ENCODE peak calls at places on chromosomes 16 and 17, in seven cellular contexts. D is astrocyte of the cerebellum, H is testis, O is nephron progenitor cell, G is GM20000, L is fibroblast of lung, V is body of pancreas. C is an unnamed sample.

GRCh38 chr16:73730496-73731090 is 566.0 kb upstream of the PSMD7 start:
- DNase-seq in D (no peak), H (no peak), O (no peak), G (no peak), L (no peak), V (no peak), C (no peak)

GRCh38 chr16:49057391-49057790 is 224.2 kb downstream of the CBLN1 start:
- DNase-seq in D (no peak), H (no peak), O (no peak), G (no peak), L (no peak), V (no peak), C (no peak)

GRCh38 chr16:789451-789850 is 1.0 kb downstream of the CHTF18 start:
- DNase-seq in D (no peak), H (no peak), O (no peak), G (no peak), L (no peak), V (no peak), C (no peak)

GRCh38 chr16:65660390-65660789 is 538.5 kb upstream of the CDH11 start:
- DNase-seq in D (no peak), H (no peak), O (no peak), G (no peak), L (no peak), V (no peak), C (no peak)

GRCh38 chr17:43211123-43211479 is 574 bp upstream of the TMEM106A start:
- DNase-seq in D (no peak), H (no peak), O (no peak), G (no peak), L (no peak), V (no peak), C (no peak)

GRCh38 chr17:30519707-30520106 is 42.5 kb downstream of the GOSR1 start:
- DNase-seq in D (peak; percentile 88), H (no peak), O (no peak), G (no peak), L (peak; percentile 87), V (no peak), C (peak; percentile 80)

GRCh38 chr17:1970843-1971384 is 54.2 kb downstream of the RTN4RL1 start:
- DNase-seq in D (no peak), H (no peak), O (no peak), G (no peak), L (no peak), V (no peak), C (no peak)

GRCh38 chr16:30006659-30007377 is 4.0 kb downstream of the DOC2A start:
- DNase-seq in D (no peak), H (no peak), O (no peak), G (no peak), L (no peak), V (no peak), C (no peak)

GRCh38 chr17:1648582-1649115 is 1.0 kb downstream of the RILP start:
- DNase-seq in D (peak; percentile 86), H (peak; percentile 96), O (peak; percentile 97), G (peak; percentile 99), L (peak; percentile 95), V (peak; percentile 95), C (peak; percentile 84)

GRCh38 chr16:22217890-22218730 is 12.0 kb downstream of the EEF2K start:
- DNase-seq in D (no peak), H (peak; percentile 36), O (no peak), G (peak; percentile 87), L (no peak), V (peak; percentile 16), C (no peak)

DNA sequence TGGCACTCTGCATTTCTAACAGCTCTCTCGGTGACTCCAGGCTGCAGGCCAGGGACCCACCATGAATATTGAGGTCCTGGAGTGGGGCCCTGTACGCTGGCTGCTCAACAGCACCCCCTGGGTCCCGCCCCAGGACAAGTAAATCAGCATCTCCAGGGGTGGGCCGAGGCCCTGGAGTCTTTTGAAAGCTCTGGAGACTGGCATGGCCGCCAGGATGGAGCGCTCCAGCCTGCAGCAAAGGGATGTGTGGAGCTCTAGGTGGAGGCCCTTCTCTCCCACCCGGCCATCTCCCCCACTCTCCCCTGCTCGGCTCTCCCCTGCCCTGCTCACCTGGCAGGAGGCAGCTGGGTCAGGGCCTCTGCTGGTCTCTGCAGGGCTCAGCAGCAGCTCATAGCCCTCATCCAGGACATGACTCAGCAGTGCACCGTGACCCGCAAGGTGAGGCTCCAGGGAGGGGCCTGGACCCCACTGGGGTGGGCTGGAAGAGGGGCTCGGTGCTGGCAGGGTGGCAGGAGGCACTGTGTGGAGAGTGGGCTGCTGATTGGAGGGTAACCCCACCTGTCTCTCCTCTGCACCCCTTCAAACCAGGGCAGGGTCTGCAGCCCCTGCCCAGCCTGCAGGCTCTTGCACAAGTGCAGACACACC is 16.6 kb downstream of the SGSH start:
- DNase-seq in D (no peak), H (no peak), O (no peak), G (no peak), L (no peak), V (no peak), C (no peak)
- TF ChIP-seq CTCF in D (no peak), H (no peak), O (no peak), G (no peak), L (no peak), V (no peak), C (no peak)

GRCh38 chr17:39636927-39637736 is at the start of gene STARD3:
- DNase-seq in D (peak; percentile 47), H (peak; percentile 95), O (peak; percentile 95), G (peak; percentile 98), L (peak; percentile 89), V (peak; percentile 93), C (peak; percentile 75)
- TF ChIP-seq CTCF in D (no peak), H (no peak), O (no peak), G (peak; percentile 8), L (no peak), V (no peak), C (peak; percentile 2)

GRCh38 chr17:35981246-35981645 is at the start of gene CCL16:
- DNase-seq in D (no peak), H (no peak), O (no peak), G (no peak), L (no peak), V (no peak), C (no peak)

GRCh38 chr17:35978346-35978745 is 3.0 kb downstream of the CCL16 start:
- DNase-seq in D (no peak), H (no peak), O (no peak), G (no peak), L (no peak), V (no peak), C (no peak)

GRCh38 chr17:35982409-35983191 is 1.3 kb upstream of the CCL16 start:
- DNase-seq in D (no peak), H (no peak), O (no peak), G (no peak), L (no peak), V (no peak), C (no peak)

GRCh38 chr17:35984140-35984539 is 2.4 kb downstream of the CCL14 start:
- DNase-seq in D (no peak), H (no peak), O (no peak), G (no peak), L (no peak), V (no peak), C (no peak)

GRCh38 chr17:35981908-35982330 is 622 bp upstream of the CCL16 start:
- DNase-seq in D (no peak), H (no peak), O (no peak), G (no peak), L (no peak), V (no peak), C (no peak)
- TF ChIP-seq CTCF in D (no peak), H (no peak), O (no peak), G (peak; percentile 13), L (no peak), V (no peak), C (no peak)

DNA sequence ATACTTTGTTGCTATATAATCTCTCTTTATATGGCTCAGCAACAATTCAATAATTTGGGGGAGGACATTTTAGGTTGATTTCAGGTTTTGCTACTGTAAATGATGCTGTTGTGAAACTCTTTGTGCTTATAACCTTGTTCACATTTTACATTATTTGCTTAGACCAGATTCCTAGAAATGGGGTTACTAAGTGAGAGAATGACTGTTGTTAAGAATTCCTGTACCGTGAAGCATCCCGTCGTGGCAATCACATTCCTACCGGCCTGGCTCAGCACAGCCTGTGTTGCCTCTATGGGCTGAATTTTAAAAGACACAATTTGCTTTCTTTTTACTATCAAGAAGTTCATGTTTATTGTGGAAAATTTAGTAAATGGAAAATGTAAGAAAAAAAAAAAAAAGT is 31.4 kb downstream of the B9D1 start:
- DNase-seq in D (peak; percentile 72), H (no peak), O (no peak), G (no peak), L (peak; percentile 80), V (no peak), C (peak; percentile 84)
- TF ChIP-seq CTCF in D (peak; percentile 13), H (no peak), O (no peak), G (no peak), L (peak; percentile 12), V (no peak), C (peak; percentile 30)

GRCh38 chr17:57605734-57606105 is 139.4 kb downstream of the CCDC182 start:
- DNase-seq in D (no peak), H (no peak), O (no peak), G (no peak), L (no peak), V (no peak), C (no peak)
- TF ChIP-seq CTCF in D (no peak), H (no peak), O (no peak), G (no peak), L (no peak), V (no peak), C (no peak)

DNA sequence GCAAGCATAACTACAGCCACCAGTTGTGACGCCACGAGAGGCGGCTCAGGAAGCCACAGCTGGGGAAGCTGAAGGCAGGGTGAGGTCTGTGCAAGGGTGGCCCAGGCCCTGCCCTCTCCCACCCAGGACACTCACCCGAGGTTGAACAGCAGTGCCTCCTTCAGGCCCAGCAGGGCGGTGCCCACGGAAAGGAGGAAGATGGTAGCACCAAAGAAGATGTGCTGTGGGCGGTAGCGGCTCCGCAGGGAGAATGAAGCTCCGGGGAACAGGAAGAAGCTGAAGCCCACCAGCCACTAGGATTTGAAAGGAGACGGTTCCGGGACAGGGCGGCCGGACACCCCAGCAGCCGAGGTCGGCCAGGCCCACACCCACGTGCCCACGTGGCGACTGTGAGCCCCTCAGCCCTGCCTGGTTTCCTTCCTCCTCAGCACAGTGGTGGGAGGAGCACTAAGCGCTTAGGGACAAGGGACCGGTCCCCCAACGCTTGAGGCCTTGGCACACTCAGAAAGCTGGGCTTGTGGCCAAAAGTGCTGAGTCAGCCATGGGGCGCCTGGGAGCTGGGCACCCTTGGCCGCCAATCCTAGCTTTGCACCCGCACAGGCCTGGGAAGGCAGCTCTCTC is 11.0 kb downstream of the CYB561 start:
- DNase-seq in D (no peak), H (peak; percentile 80), O (no peak), G (no peak), L (peak; percentile 29), V (peak; percentile 93), C (no peak)
- TF ChIP-seq CTCF in D (no peak), H (no peak), O (no peak), G (no peak), L (no peak), V (peak; percentile 10), C (peak; percentile 40)